ENCODE peak calls at places on chromosomes 4 and X, in nine cellular contexts. E, N, Q, W, J, X, L, F and S are unnamed samples.
A peak's percentile ranks its signal among the peaks of the same experiment; 100 is the strongest.

GRCh38 chr4:56215138-56215793 is 172.0 kb downstream of the AASDH start:
- DNase-seq in X (no peak), Q (no peak), W (no peak), N (no peak), F (no peak), J (no peak), E (peak; percentile 7), L (no peak), S (no peak)

GRCh38 chr4:92305148-92305877 is 1.5 kb downstream of the GRID2 start:
- DNase-seq in F (no peak), X (peak; percentile 84), Q (no peak), E (peak; percentile 7), N (no peak), W (no peak), L (no peak), J (peak; percentile 80), S (no peak)

GRCh38 chrX:23820235-23820782 is 37.3 kb downstream of the SAT1 start:
- DNase-seq in J (no peak), Q (no peak), N (no peak), W (no peak), X (no peak), E (peak; percentile 68), L (no peak), F (no peak), S (no peak)

GRCh38 chr4:90486346-90486745 is 359.2 kb downstream of the CCSER1 start:
- DNase-seq in F (no peak), N (no peak), J (no peak), W (no peak), E (peak; percentile 29), X (no peak), L (no peak), Q (no peak), S (no peak)

GRCh38 chr4:143986173-143986572 is 33.0 kb downstream of the GYPB start:
- DNase-seq in X (no peak), F (no peak), Q (no peak), L (no peak), E (no peak), N (no peak), J (no peak), W (no peak), S (no peak)

GRCh38 chr4:97457253-97457652 is 686.0 kb downstream of the STPG2 start:
- DNase-seq in L (no peak), F (no peak), J (no peak), E (no peak), N (no peak), X (no peak), W (no peak), Q (no peak), S (no peak)

GRCh38 chr4:2570551-2571222 is 34.2 kb downstream of the FAM193A start:
- DNase-seq in N (peak; percentile 26), L (no peak), X (no peak), F (no peak), E (no peak), W (peak; percentile 14), J (no peak), Q (no peak), S (no peak)

GRCh38 chr4:6322761-6323566 is 53.3 kb downstream of the WFS1 start:
- DNase-seq in E (no peak), F (no peak), N (no peak), L (no peak), W (no peak), Q (no peak), J (no peak), X (no peak), S (no peak)

GRCh38 chrX:12118134-12118533 is 20.1 kb upstream of the FRMPD4 start:
- DNase-seq in E (peak; percentile 40), L (no peak), J (no peak), X (no peak), N (no peak), W (no peak), F (no peak), Q (no peak), S (no peak)

GRCh38 chr4:164871673-164872072 is 5.3 kb upstream of the APELA start:
- DNase-seq in W (no peak), L (no peak), X (no peak), J (no peak), Q (no peak), N (no peak), E (no peak), F (no peak), S (no peak)

GRCh38 chr4:151248519-151248918 is 28.4 kb upstream of the PRSS48 start:
- DNase-seq in J (no peak), Q (no peak), N (no peak), X (no peak), L (no peak), W (no peak), E (no peak), F (no peak), S (no peak)

GRCh38 chr4:120084327-120084726 is 17.7 kb upstream of the MAD2L1 start:
- DNase-seq in Q (no peak), W (no peak), X (no peak), L (no peak), E (no peak), J (no peak), F (no peak), N (no peak), S (no peak)

GRCh38 chr4:91198951-91199350 is 1071.8 kb downstream of the CCSER1 start:
- DNase-seq in Q (peak; percentile 45), J (no peak), E (no peak), L (no peak), F (no peak), X (no peak), N (no peak), W (no peak), S (no peak)

GRCh38 chr4:184420402-184420801 is 53.9 kb downstream of the IRF2 start:
- DNase-seq in J (no peak), W (no peak), F (no peak), N (no peak), X (no peak), Q (peak; percentile 21), L (no peak), E (no peak), S (no peak)